ENCODE peak calls at places on chromosomes 7 and 10, in nine cellular contexts. L, C, R, S, T, O, X, Y and I are unnamed samples.

GRCh38 chr10:46283217-46283944 is 3.4 kb upstream of the ANTXRL start:
- DNase-seq in T (peak), X (no peak), Y (peak), S (no peak), R (no peak), L (no peak), O (no peak), C (no peak), I (no peak)

GRCh38 chr7:77665161-77665560 is 31.1 kb upstream of the RSBN1L start:
- DNase-seq in X (peak), R (no peak), L (no peak), C (no peak), Y (peak), O (no peak), S (no peak), T (no peak), I (no peak)

GRCh38 chr10:103982639-103983038 is 15.7 kb downstream of the SLK start:
- DNase-seq in C (no peak), L (peak), Y (no peak), R (no peak), S (no peak), T (peak), X (no peak), O (no peak), I (no peak)

GRCh38 chr10:1591742-1592141 is 145.6 kb downstream of the ADARB2 start:
- DNase-seq in L (no peak), X (no peak), R (no peak), C (no peak), O (no peak), Y (no peak), T (no peak), S (no peak), I (no peak)

GRCh38 chr7:105017263-105018051 is 3.5 kb downstream of the KMT2E start:
- DNase-seq in C (no peak), X (no peak), R (no peak), O (no peak), S (no peak), Y (no peak), L (peak), T (no peak), I (no peak)

GRCh38 chr10:71638577-71639411 is 80.8 kb downstream of the C10orf105 start:
- DNase-seq in O (no peak), T (peak), C (no peak), S (no peak), L (no peak), Y (no peak), R (no peak), X (no peak), I (no peak)

GRCh38 chr10:8044331-8044907 is 10.1 kb upstream of the GATA3 start:
- DNase-seq in R (no peak), S (no peak), T (peak), Y (no peak), X (no peak), C (no peak), O (no peak), L (no peak), I (no peak)

GRCh38 chr7:96949766-96950165 is 55.6 kb upstream of the DLX6 start:
- DNase-seq in Y (peak), O (peak), X (peak), C (peak), S (no peak), R (no peak), T (no peak), L (no peak), I (no peak)

GRCh38 chr10:129320340-129320739 is 146.7 kb upstream of the MGMT start:
- DNase-seq in Y (no peak), L (no peak), C (no peak), T (no peak), R (peak), S (no peak), X (no peak), O (no peak), I (no peak)

GRCh38 chr7:139505563-139505962 is 17.9 kb upstream of the CLEC2L start:
- DNase-seq in R (peak), T (peak), C (no peak), O (no peak), X (no peak), L (peak), S (no peak), Y (no peak), I (no peak)

GRCh38 chr7:39746162-39746782 is 122.9 kb downstream of the RALA start:
- DNase-seq in T (peak), O (peak), R (peak), C (peak), L (peak), X (peak), Y (peak), S (peak), I (peak)

GRCh38 chr10:115402690-115403089 is 309.5 kb downstream of the ATRNL1 start:
- DNase-seq in S (no peak), O (no peak), L (no peak), X (peak), C (no peak), Y (peak), T (no peak), R (peak), I (no peak)

GRCh38 chr7:123747089-123747488 is 1.7 kb downstream of the WASL start:
- DNase-seq in C (no peak), R (no peak), S (no peak), Y (no peak), T (no peak), X (no peak), L (peak), O (no peak), I (no peak)

GRCh38 chr10:96673318-96674099 is 46.8 kb downstream of the PIK3AP1 start:
- DNase-seq in O (peak), C (no peak), R (peak), L (peak), T (no peak), Y (peak), X (no peak), S (peak), I (no peak)

GRCh38 chr10:58514102-58514472 is 1.4 kb downstream of the BICC1 start:
- DNase-seq in Y (peak), S (no peak), C (no peak), R (no peak), O (no peak), T (no peak), X (peak), L (no peak), I (no peak)

GRCh38 chr7:43328785-43329380 is 216.4 kb downstream of the HECW1 start:
- DNase-seq in S (no peak), L (no peak), O (no peak), T (no peak), C (no peak), Y (no peak), X (no peak), R (no peak), I (no peak)

GRCh38 chr10:63498665-63499064 is 22.5 kb upstream of the REEP3 start:
- DNase-seq in S (no peak), T (no peak), C (no peak), R (no peak), L (no peak), O (no peak), Y (no peak), X (no peak), I (no peak)

GRCh38 chr10:24278519-24278889 is 69.6 kb downstream of the KIAA1217 start:
- DNase-seq in Y (peak), L (peak), C (no peak), R (no peak), O (no peak), T (no peak), S (no peak), X (no peak), I (no peak)

GRCh38 chr10:110873951-110874350 is 2.2 kb downstream of the PDCD4 start:
- DNase-seq in X (no peak), S (no peak), O (no peak), T (no peak), C (no peak), Y (no peak), L (no peak), R (no peak), I (no peak)

GRCh38 chr7:73992104-73992562 is 35.8 kb upstream of the ELN start:
- DNase-seq in Y (peak), C (no peak), X (no peak), T (no peak), O (no peak), R (peak), S (no peak), L (no peak), I (peak)

GRCh38 chr7:104923010-104923421 is 91.0 kb upstream of the KMT2E start:
- DNase-seq in C (peak), R (peak), S (peak), T (peak), Y (peak), O (peak), L (peak), X (peak), I (peak)

GRCh38 chr10:48468130-48468790 is 136.6 kb downstream of the ARHGAP22 start:
- DNase-seq in Y (no peak), O (no peak), R (no peak), T (peak), C (no peak), X (no peak), L (no peak), S (no peak), I (no peak)

GRCh38 chr10:129894721-129895120 is 69.4 kb downstream of the EBF3 start:
- DNase-seq in R (no peak), X (no peak), O (no peak), Y (no peak), L (no peak), T (no peak), S (no peak), C (no peak), I (no peak)

GRCh38 chr7:137597856-137598255 is 248.9 kb downstream of the DGKI start:
- DNase-seq in R (no peak), X (no peak), L (no peak), C (no peak), O (no peak), T (no peak), Y (no peak), S (no peak), I (no peak)

GRCh38 chr10:16923726-16924125 is 106.5 kb upstream of the RSU1 start:
- DNase-seq in Y (no peak), X (peak), C (no peak), T (no peak), R (no peak), O (no peak), S (no peak), L (no peak), I (no peak)

GRCh38 chr10:107913317-107914294 is 749.1 kb upstream of the SORCS1 start:
- DNase-seq in C (no peak), O (no peak), S (no peak), L (no peak), T (peak), R (no peak), X (no peak), Y (no peak), I (no peak)

GRCh38 chr10:57657164-57657765 is 610.4 kb downstream of the IPMK start:
- DNase-seq in T (peak), S (peak), O (peak), R (peak), Y (peak), L (peak), X (peak), C (no peak), I (no peak)